ENCODE peak calls at places on chromosome 3, in six cellular contexts. Z is mesenchymal stem cell, C is IMR-90, P is H9, T is H1, E is trophoblast cell. Q is an unnamed sample.

GRCh38 chr3:129184396-129184656 is 630 bp upstream of the CNBP start:
- DNase-seq in Z (no peak), C (no peak), P (no peak), T (no peak), E (no peak), Q (no peak)

GRCh38 chr3:127690823-127691452 is 18.2 kb downstream of the ABTB1 start:
- DNase-seq in Z (peak), C (peak), P (peak), T (no peak), E (peak), Q (no peak)

GRCh38 chr3:69890094-69890493 is 109.4 kb upstream of the SAMMSON start:
- DNase-seq in Z (peak), C (peak), P (no peak), T (no peak), E (no peak), Q (no peak)

GRCh38 chr3:193391902-193392301 is 13.3 kb upstream of the ATP13A5 start:
- DNase-seq in Z (no peak), C (no peak), P (no peak), T (peak), E (peak), Q (peak)

GRCh38 chr3:127745656-127746399 is 73.1 kb downstream of the ABTB1 start:
- DNase-seq in Z (no peak), C (no peak), P (no peak), T (no peak), E (no peak), Q (no peak)

GRCh38 chr3:186241910-186242821 is 119.9 kb downstream of the DGKG start:
- DNase-seq in Z (peak), C (peak), P (peak), T (peak), E (peak), Q (peak)

GRCh38 chr3:88863196-88863595 is 244.2 kb upstream of the EPHA3 start:
- DNase-seq in Z (no peak), C (peak), P (no peak), T (no peak), E (no peak), Q (no peak)

GRCh38 chr3:1439395-1439794 is 346.6 kb downstream of the CNTN6 start:
- DNase-seq in Z (no peak), C (no peak), P (peak), T (peak), E (no peak), Q (no peak)

GRCh38 chr3:60531759-60532158 is 719.5 kb downstream of the FHIT start:
- DNase-seq in Z (no peak), C (no peak), P (no peak), T (no peak), E (no peak), Q (no peak)

GRCh38 chr3:149936812-149937230 is 33.9 kb downstream of the PFN2 start:
- DNase-seq in Z (peak), C (peak), P (peak), T (peak), E (peak), Q (peak)

GRCh38 chr3:126782554-126782953 is 78.5 kb downstream of the CHCHD6 start:
- DNase-seq in Z (peak), C (peak), P (no peak), T (no peak), E (no peak), Q (no peak)

DNA sequence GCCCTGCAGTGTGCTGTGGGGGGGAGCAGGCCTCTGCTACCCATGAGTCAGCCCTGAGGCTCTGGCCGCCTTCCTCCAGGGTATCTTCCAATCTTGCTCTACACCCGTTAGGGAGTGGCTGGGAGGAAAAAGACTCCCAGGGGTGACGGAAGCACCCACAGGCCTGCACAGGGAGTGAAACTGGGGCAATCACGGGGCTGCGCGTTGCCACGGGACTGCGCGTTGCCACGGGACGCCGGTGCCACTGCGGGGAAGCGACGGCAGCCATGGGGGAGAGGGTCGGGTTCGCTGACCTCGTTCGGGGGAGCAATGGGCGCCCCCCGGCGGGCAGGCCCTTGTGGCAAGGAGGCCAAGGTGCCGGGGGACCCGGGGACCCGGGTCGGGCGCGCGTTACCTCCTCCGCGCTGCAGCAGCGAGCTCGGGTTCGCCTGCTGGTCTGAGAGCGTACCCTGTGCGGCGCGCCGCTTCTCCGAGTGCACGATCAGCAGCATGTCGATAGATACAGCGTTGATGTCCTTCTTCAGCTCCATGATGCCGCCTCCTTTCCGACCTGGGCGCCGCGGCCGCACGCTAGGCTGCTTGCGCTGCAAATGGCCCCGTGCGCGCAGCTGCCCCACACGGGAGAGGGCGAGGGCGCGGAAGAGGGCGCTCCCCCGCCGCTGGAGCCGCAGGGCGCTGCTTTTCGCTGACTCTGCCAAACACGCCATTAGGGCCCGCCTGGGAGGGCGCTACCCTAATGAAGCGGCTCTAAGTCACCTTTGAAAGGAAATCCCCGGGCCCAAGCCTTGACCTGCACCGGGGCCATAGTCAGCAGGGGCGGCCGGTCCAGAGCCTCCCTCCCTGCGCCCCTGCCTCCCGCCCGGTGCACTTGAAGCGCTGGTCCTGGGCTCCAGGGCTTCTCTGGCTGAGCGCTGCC is at the start of gene KY:
- DNase-seq in Z (peak), C (peak), P (peak), T (peak), E (no peak), Q (peak)
- H3K27ac ChIP-seq in Z (no peak), C (no peak), P (no peak), T (no peak), E (no peak), Q (no peak)

GRCh38 chr3:83513677-83514076 is 1445.1 kb upstream of the CADM2 start:
- DNase-seq in Z (no peak), C (no peak), P (no peak), T (no peak), E (no peak), Q (no peak)
- H4K91ac ChIP-seq in Z (no peak), C (no peak), P (no peak), T (no peak), E (no peak), Q (no peak)

DNA sequence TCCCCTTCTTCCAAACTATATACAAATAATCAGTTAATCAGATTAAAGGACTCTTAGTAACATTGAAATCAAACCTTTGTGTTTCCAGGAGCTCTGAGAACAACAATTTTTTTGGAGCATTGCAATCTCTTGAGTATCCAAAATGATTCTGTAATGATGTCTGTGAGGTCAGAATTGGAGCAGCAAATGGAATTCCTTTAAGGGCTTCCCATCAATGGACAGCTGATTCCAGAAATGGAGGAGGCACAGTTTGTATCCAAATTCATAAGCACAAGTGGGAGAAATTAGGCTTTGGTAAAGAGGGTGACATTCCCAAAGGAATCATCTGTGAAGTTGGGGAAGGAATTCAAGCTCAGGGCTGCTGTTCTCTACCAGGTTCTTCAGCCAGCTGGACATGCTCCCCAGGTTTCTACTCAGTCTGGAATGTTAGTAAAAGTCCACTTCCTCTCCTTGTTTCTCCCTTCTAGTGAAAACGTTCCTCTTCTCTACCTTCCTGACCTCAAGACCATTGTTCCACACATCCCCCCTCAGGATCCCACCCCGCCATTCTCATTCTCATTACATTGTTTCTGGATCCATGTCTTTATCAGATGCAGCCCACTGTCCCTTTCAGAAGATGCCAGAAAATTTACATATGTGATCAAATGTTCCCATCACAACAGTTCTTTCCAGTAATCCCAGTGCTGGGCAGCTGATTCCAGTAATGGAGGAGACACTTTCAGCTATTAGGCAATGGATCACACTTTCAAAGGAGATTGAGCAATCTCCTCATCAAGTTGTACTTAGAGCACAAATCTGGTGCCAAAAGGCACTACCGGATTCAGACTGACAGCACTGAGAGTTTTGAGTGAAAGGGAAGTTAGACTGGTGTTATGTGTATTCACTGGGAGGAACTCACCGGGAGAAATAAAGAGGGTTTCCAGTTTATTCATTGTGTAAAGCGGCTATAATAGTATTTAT is 391.3 kb upstream of the TPRG1 start:
- DNase-seq in Z (peak), C (no peak), P (no peak), T (no peak), E (no peak), Q (no peak)
- H3K27ac ChIP-seq in Z (no peak), C (peak), P (no peak), T (no peak), E (no peak), Q (no peak)

GRCh38 chr3:122235147-122235546 is 51.7 kb downstream of the CASR start:
- DNase-seq in Z (no peak), C (no peak), P (no peak), T (no peak), E (no peak), Q (no peak)

GRCh38 chr3:122233109-122233952 is 49.9 kb downstream of the CASR start:
- DNase-seq in Z (no peak), C (no peak), P (no peak), T (no peak), E (peak), Q (no peak)

GRCh38 chr3:122232485-122232884 is 49.0 kb downstream of the CASR start:
- DNase-seq in Z (no peak), C (no peak), P (no peak), T (no peak), E (no peak), Q (no peak)

GRCh38 chr3:122231781-122232180 is 48.3 kb downstream of the CASR start:
- DNase-seq in Z (no peak), C (no peak), P (no peak), T (no peak), E (peak), Q (no peak)

GRCh38 chr3:122234117-122234516 is 50.6 kb downstream of the CASR start:
- DNase-seq in Z (no peak), C (no peak), P (no peak), T (no peak), E (no peak), Q (no peak)
- H4K91ac ChIP-seq in Z (no peak), C (no peak), P (no peak), T (no peak), E (no peak), Q (no peak)

GRCh38 chr3:111913163-111913763 is 54.2 kb downstream of the PHLDB2 start:
- DNase-seq in Z (no peak), C (no peak), P (peak), T (no peak), E (no peak), Q (no peak)
- H3K27ac ChIP-seq in Z (no peak), C (no peak), P (no peak), T (no peak), E (no peak), Q (no peak)

GRCh38 chr3:30098656-30099454 is 507.5 kb upstream of the TGFBR2 start:
- DNase-seq in Z (peak), C (peak), P (no peak), T (no peak), E (no peak), Q (peak)

GRCh38 chr3:30102372-30102771 is 504.0 kb upstream of the TGFBR2 start:
- DNase-seq in Z (no peak), C (no peak), P (no peak), T (no peak), E (no peak), Q (no peak)

GRCh38 chr3:30098206-30098605 is 508.2 kb upstream of the TGFBR2 start:
- DNase-seq in Z (no peak), C (peak), P (no peak), T (no peak), E (no peak), Q (no peak)

GRCh38 chr3:30103186-30103585 is 503.2 kb upstream of the TGFBR2 start:
- DNase-seq in Z (no peak), C (no peak), P (no peak), T (no peak), E (no peak), Q (no peak)
- H4K91ac ChIP-seq in Z (no peak), C (no peak), P (no peak), T (no peak), E (no peak), Q (no peak)

GRCh38 chr3:71563827-71564226 is 19.7 kb downstream of the FOXP1 start:
- DNase-seq in Z (no peak), C (no peak), P (no peak), T (no peak), E (no peak), Q (no peak)
- H3K27ac ChIP-seq in Z (no peak), C (no peak), P (no peak), T (no peak), E (no peak), Q (no peak)

GRCh38 chr3:33167284-33167683 is 51.3 kb downstream of the SUSD5 start:
- DNase-seq in Z (no peak), C (no peak), P (no peak), T (no peak), E (no peak), Q (no peak)

GRCh38 chr3:33165372-33165771 is 51.6 kb downstream of the CRTAP start:
- DNase-seq in Z (no peak), C (no peak), P (no peak), T (no peak), E (no peak), Q (no peak)

GRCh38 chr3:33166095-33166494 is 52.3 kb downstream of the CRTAP start:
- DNase-seq in Z (no peak), C (no peak), P (no peak), T (no peak), E (no peak), Q (no peak)

GRCh38 chr3:33170531-33170930 is 48.1 kb downstream of the SUSD5 start:
- DNase-seq in Z (no peak), C (no peak), P (no peak), T (no peak), E (no peak), Q (no peak)

DNA sequence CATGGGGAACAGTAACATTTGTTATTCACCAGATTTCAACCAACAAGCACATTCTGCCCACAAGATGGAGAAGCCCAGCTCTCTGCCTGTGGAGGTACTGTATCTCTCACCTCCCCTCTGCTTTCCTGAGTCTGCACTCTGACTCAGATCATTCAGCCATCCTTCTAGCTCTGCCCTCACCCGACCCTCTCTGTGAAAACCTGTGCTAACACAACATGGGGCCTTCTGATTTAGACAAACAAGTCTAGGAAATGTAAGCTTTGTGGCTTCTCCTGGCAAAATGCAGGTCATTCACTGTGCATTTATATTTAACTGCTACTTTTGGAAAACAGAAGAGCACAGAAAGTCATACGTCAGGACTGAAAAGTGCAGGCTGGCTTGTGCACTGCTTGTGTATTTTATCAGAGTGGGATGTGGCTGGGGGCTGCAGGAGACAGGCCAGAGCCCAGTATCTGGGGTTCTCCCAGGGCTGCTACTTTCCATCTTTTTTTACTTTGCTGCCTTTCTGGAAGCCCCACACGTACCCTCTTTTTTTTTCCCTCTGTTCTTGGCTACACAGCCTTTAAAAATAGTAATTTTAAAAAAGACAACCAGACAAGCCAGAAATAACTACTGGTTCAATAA is 50.8 kb downstream of the SUSD5 start:
- DNase-seq in Z (peak), C (peak), P (no peak), T (no peak), E (no peak), Q (no peak)
- H4K91ac ChIP-seq in Z (no peak), C (no peak), P (no peak), T (no peak), E (no peak), Q (no peak)

DNA sequence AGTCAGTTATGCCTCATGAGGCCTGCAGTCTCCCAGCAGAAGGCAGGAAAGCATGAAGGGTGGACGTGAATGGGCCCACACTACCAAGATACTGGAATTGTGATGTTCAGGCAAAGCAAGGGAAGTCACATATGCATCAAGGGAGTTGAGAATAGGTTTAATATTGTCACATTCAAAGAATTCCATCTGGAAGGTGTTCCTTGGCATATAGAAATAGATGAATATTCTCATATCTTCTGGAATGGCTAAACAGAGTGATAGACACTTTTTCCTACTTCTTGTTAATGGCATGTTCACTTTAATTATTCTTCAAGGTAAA is 103.7 kb downstream of the CMSS1 start:
- DNase-seq in Z (no peak), C (no peak), P (no peak), T (no peak), E (no peak), Q (no peak)
- H3K27ac ChIP-seq in Z (no peak), C (peak), P (peak), T (no peak), E (no peak), Q (no peak)